ENCODE peak calls at places on chromosomes 7 and 10, in seven cellular contexts. One of them, this sample, is unnamed.

GRCh38 chr10:133079836-133080682 is 7.7 kb upstream of the ADGRA1 start:
- DNase-seq in HTR-8/SVneo: no peak
- DNase-seq in HFFc6: no peak
- DNase-seq in GM19239: no peak
- DNase-seq in activated naive CD4-positive, alpha-beta T cell treated with anti-CD3 and anti-CD28 coated beads, Interleukin-2, amount 10 ng/mL, durations not matched to agents 7 days and 5 days: no peak
- DNase-seq in neuronal stem cell: peak; percentile 49
- DNase-seq in ACHN: peak; percentile 16
- DNase-seq in this sample: no peak

GRCh38 chr7:75727881-75728592 is 10.7 kb downstream of the HIP1 start:
- DNase-seq in HTR-8/SVneo: no peak
- DNase-seq in HFFc6: no peak
- DNase-seq in GM19239: no peak
- DNase-seq in activated naive CD4-positive, alpha-beta T cell treated with anti-CD3 and anti-CD28 coated beads, Interleukin-2, amount 10 ng/mL, durations not matched to agents 7 days and 5 days: peak; percentile 41
- DNase-seq in neuronal stem cell: no peak
- DNase-seq in ACHN: no peak
- DNase-seq in this sample: peak; percentile 45

GRCh38 chr7:74604326-74605020 is 53.0 kb upstream of the GTF2I start:
- DNase-seq in HTR-8/SVneo: no peak
- DNase-seq in HFFc6: no peak
- DNase-seq in GM19239: no peak
- DNase-seq in activated naive CD4-positive, alpha-beta T cell treated with anti-CD3 and anti-CD28 coated beads, Interleukin-2, amount 10 ng/mL, durations not matched to agents 7 days and 5 days: no peak
- DNase-seq in neuronal stem cell: no peak
- DNase-seq in ACHN: no peak
- DNase-seq in this sample: no peak

GRCh38 chr7:37284805-37285211 is 163.9 kb downstream of the ELMO1 start:
- DNase-seq in HTR-8/SVneo: peak; percentile 3
- DNase-seq in HFFc6: no peak
- DNase-seq in GM19239: peak; percentile 23
- DNase-seq in activated naive CD4-positive, alpha-beta T cell treated with anti-CD3 and anti-CD28 coated beads, Interleukin-2, amount 10 ng/mL, durations not matched to agents 7 days and 5 days: peak; percentile 52
- DNase-seq in neuronal stem cell: peak; percentile 41
- DNase-seq in ACHN: peak; percentile 69
- DNase-seq in this sample: no peak

GRCh38 chr7:2107386-2108085 is 125.2 kb downstream of the MAD1L1 start:
- DNase-seq in HTR-8/SVneo: no peak
- DNase-seq in HFFc6: no peak
- DNase-seq in GM19239: no peak
- DNase-seq in activated naive CD4-positive, alpha-beta T cell treated with anti-CD3 and anti-CD28 coated beads, Interleukin-2, amount 10 ng/mL, durations not matched to agents 7 days and 5 days: no peak
- DNase-seq in neuronal stem cell: no peak
- DNase-seq in ACHN: no peak
- DNase-seq in this sample: no peak

GRCh38 chr7:44587843-44588711 is 6.0 kb upstream of the TMED4 start:
- DNase-seq in HTR-8/SVneo: no peak
- DNase-seq in HFFc6: peak; percentile 60
- DNase-seq in GM19239: no peak
- DNase-seq in activated naive CD4-positive, alpha-beta T cell treated with anti-CD3 and anti-CD28 coated beads, Interleukin-2, amount 10 ng/mL, durations not matched to agents 7 days and 5 days: peak; percentile 78
- DNase-seq in neuronal stem cell: no peak
- DNase-seq in ACHN: peak; percentile 66
- DNase-seq in this sample: no peak

GRCh38 chr7:106057962-106058901 is 53.9 kb downstream of the SYPL1 start:
- DNase-seq in HTR-8/SVneo: no peak
- DNase-seq in HFFc6: no peak
- DNase-seq in GM19239: peak; percentile 39
- DNase-seq in activated naive CD4-positive, alpha-beta T cell treated with anti-CD3 and anti-CD28 coated beads, Interleukin-2, amount 10 ng/mL, durations not matched to agents 7 days and 5 days: no peak
- DNase-seq in neuronal stem cell: no peak
- DNase-seq in ACHN: no peak
- DNase-seq in this sample: peak; percentile 81

GRCh38 chr7:140698477-140698876 is 2.0 kb downstream of the NDUFB2 start:
- DNase-seq in HTR-8/SVneo: no peak
- DNase-seq in HFFc6: no peak
- DNase-seq in GM19239: no peak
- DNase-seq in activated naive CD4-positive, alpha-beta T cell treated with anti-CD3 and anti-CD28 coated beads, Interleukin-2, amount 10 ng/mL, durations not matched to agents 7 days and 5 days: no peak
- DNase-seq in neuronal stem cell: no peak
- DNase-seq in ACHN: no peak
- DNase-seq in this sample: no peak

GRCh38 chr7:18425227-18425626 is 70.3 kb upstream of the HDAC9 start:
- DNase-seq in HTR-8/SVneo: no peak
- DNase-seq in HFFc6: no peak
- DNase-seq in GM19239: no peak
- DNase-seq in activated naive CD4-positive, alpha-beta T cell treated with anti-CD3 and anti-CD28 coated beads, Interleukin-2, amount 10 ng/mL, durations not matched to agents 7 days and 5 days: no peak
- DNase-seq in neuronal stem cell: no peak
- DNase-seq in ACHN: no peak
- DNase-seq in this sample: no peak

GRCh38 chr10:77264107-77264506 is 373.5 kb downstream of the KCNMA1 start:
- DNase-seq in HTR-8/SVneo: no peak
- DNase-seq in HFFc6: no peak
- DNase-seq in GM19239: no peak
- DNase-seq in activated naive CD4-positive, alpha-beta T cell treated with anti-CD3 and anti-CD28 coated beads, Interleukin-2, amount 10 ng/mL, durations not matched to agents 7 days and 5 days: no peak
- DNase-seq in neuronal stem cell: no peak
- DNase-seq in ACHN: no peak
- DNase-seq in this sample: no peak

GRCh38 chr10:18203526-18203925 is 63.3 kb downstream of the CACNB2 start:
- DNase-seq in HTR-8/SVneo: no peak
- DNase-seq in HFFc6: no peak
- DNase-seq in GM19239: no peak
- DNase-seq in activated naive CD4-positive, alpha-beta T cell treated with anti-CD3 and anti-CD28 coated beads, Interleukin-2, amount 10 ng/mL, durations not matched to agents 7 days and 5 days: no peak
- DNase-seq in neuronal stem cell: no peak
- DNase-seq in ACHN: no peak
- DNase-seq in this sample: no peak

GRCh38 chr7:90896458-90896857 is 300.3 kb downstream of the CDK14 start:
- DNase-seq in HTR-8/SVneo: no peak
- DNase-seq in HFFc6: no peak
- DNase-seq in GM19239: no peak
- DNase-seq in activated naive CD4-positive, alpha-beta T cell treated with anti-CD3 and anti-CD28 coated beads, Interleukin-2, amount 10 ng/mL, durations not matched to agents 7 days and 5 days: no peak
- DNase-seq in neuronal stem cell: no peak
- DNase-seq in ACHN: no peak
- DNase-seq in this sample: no peak

GRCh38 chr7:1290262-1291039 is 57.8 kb downstream of the UNCX start:
- DNase-seq in HTR-8/SVneo: no peak
- DNase-seq in HFFc6: no peak
- DNase-seq in GM19239: no peak
- DNase-seq in activated naive CD4-positive, alpha-beta T cell treated with anti-CD3 and anti-CD28 coated beads, Interleukin-2, amount 10 ng/mL, durations not matched to agents 7 days and 5 days: peak; percentile 44
- DNase-seq in neuronal stem cell: no peak
- DNase-seq in ACHN: peak; percentile 49
- DNase-seq in this sample: no peak

GRCh38 chr10:78712147-78712546 is 356.6 kb upstream of the ZMIZ1 start:
- DNase-seq in HTR-8/SVneo: no peak
- DNase-seq in HFFc6: no peak
- DNase-seq in GM19239: no peak
- DNase-seq in activated naive CD4-positive, alpha-beta T cell treated with anti-CD3 and anti-CD28 coated beads, Interleukin-2, amount 10 ng/mL, durations not matched to agents 7 days and 5 days: no peak
- DNase-seq in neuronal stem cell: no peak
- DNase-seq in ACHN: no peak
- DNase-seq in this sample: no peak

GRCh38 chr10:43069597-43069996 is 7.3 kb upstream of the RET start:
- DNase-seq in HTR-8/SVneo: no peak
- DNase-seq in HFFc6: no peak
- DNase-seq in GM19239: no peak
- DNase-seq in activated naive CD4-positive, alpha-beta T cell treated with anti-CD3 and anti-CD28 coated beads, Interleukin-2, amount 10 ng/mL, durations not matched to agents 7 days and 5 days: no peak
- DNase-seq in neuronal stem cell: no peak
- DNase-seq in ACHN: no peak
- DNase-seq in this sample: no peak